ENCODE peak calls at places on chromosomes 5 and 9, in four cellular contexts. One of them, this sample, is unnamed.

GRCh38 chr5:142611154-142611553 is 74.7 kb downstream of the FGF1 start:
- DNase-seq in testis: peak; percentile 86
- DNase-seq in stomach: peak; percentile 75
- DNase-seq in GM12892: peak; percentile 19
- DNase-seq in this sample: peak; percentile 73

GRCh38 chr5:1508679-1509290 is 15.0 kb downstream of the LPCAT1 start:
- DNase-seq in testis: no peak
- DNase-seq in stomach: no peak
- DNase-seq in GM12892: no peak
- DNase-seq in this sample: peak; percentile 27

GRCh38 chr9:37476930-37477329 is 8.8 kb upstream of the POLR1E start:
- DNase-seq in testis: no peak
- DNase-seq in stomach: no peak
- DNase-seq in GM12892: no peak
- DNase-seq in this sample: no peak

GRCh38 chr5:98768160-98769005 is 5.1 kb upstream of the RGMB start:
- DNase-seq in testis: peak; percentile 55
- DNase-seq in stomach: peak; percentile 37
- DNase-seq in GM12892: no peak
- DNase-seq in this sample: peak; percentile 33

GRCh38 chr9:4381744-4382143 is 81.9 kb upstream of the GLIS3 start:
- DNase-seq in testis: no peak
- DNase-seq in stomach: no peak
- DNase-seq in GM12892: no peak
- DNase-seq in this sample: no peak

GRCh38 chr5:119453045-119453383 is 717 bp downstream of the HSD17B4 start:
- DNase-seq in testis: peak; percentile 41
- DNase-seq in stomach: peak; percentile 56
- DNase-seq in GM12892: peak; percentile 13
- DNase-seq in this sample: peak; percentile 77

GRCh38 chr5:32506251-32506661 is 61.7 kb upstream of the ZFR start:
- DNase-seq in testis: peak; percentile 58
- DNase-seq in stomach: no peak
- DNase-seq in GM12892: no peak
- DNase-seq in this sample: no peak

GRCh38 chr9:126169736-126170135 is 156.9 kb upstream of the MVB12B start:
- DNase-seq in testis: no peak
- DNase-seq in stomach: peak; percentile 2
- DNase-seq in GM12892: no peak
- DNase-seq in this sample: no peak

GRCh38 chr5:14036947-14037346 is 92.5 kb upstream of the DNAH5 start:
- DNase-seq in testis: no peak
- DNase-seq in stomach: no peak
- DNase-seq in GM12892: no peak
- DNase-seq in this sample: no peak

GRCh38 chr5:128537306-128537998 is 593 bp downstream of the FBN2 start:
- DNase-seq in testis: peak; percentile 30
- DNase-seq in stomach: no peak
- DNase-seq in GM12892: no peak
- DNase-seq in this sample: no peak

GRCh38 chr9:130888146-130888885 is 8.3 kb downstream of the QRFP start:
- DNase-seq in testis: no peak
- DNase-seq in stomach: no peak
- DNase-seq in GM12892: no peak
- DNase-seq in this sample: no peak

GRCh38 chr5:37921452-37921851 is 81.6 kb upstream of the GDNF start:
- DNase-seq in testis: no peak
- DNase-seq in stomach: no peak
- DNase-seq in GM12892: no peak
- DNase-seq in this sample: no peak

GRCh38 chr5:83516361-83516760 is 44.8 kb downstream of the VCAN start:
- DNase-seq in testis: no peak
- DNase-seq in stomach: no peak
- DNase-seq in GM12892: no peak
- DNase-seq in this sample: no peak

GRCh38 chr5:144356489-144356888 is 185.8 kb downstream of the KCTD16 start:
- DNase-seq in testis: no peak
- DNase-seq in stomach: no peak
- DNase-seq in GM12892: no peak
- DNase-seq in this sample: no peak

GRCh38 chr9:122835313-122835731 is 6.9 kb upstream of the PDCL start:
- DNase-seq in testis: no peak
- DNase-seq in stomach: no peak
- DNase-seq in GM12892: no peak
- DNase-seq in this sample: no peak

GRCh38 chr9:104090578-104090977 is 3.5 kb upstream of the SMC2 start:
- DNase-seq in testis: no peak
- DNase-seq in stomach: no peak
- DNase-seq in GM12892: no peak
- DNase-seq in this sample: no peak

GRCh38 chr9:23541976-23542375 is 284.1 kb downstream of the ELAVL2 start:
- DNase-seq in testis: no peak
- DNase-seq in stomach: no peak
- DNase-seq in GM12892: no peak
- DNase-seq in this sample: no peak

GRCh38 chr5:143235423-143235822 is 168.1 kb downstream of the NR3C1 start:
- DNase-seq in testis: no peak
- DNase-seq in stomach: no peak
- DNase-seq in GM12892: no peak
- DNase-seq in this sample: no peak

GRCh38 chr5:133406208-133406607 is 206.1 kb downstream of the FSTL4 start:
- DNase-seq in testis: no peak
- DNase-seq in stomach: no peak
- DNase-seq in GM12892: no peak
- DNase-seq in this sample: no peak

GRCh38 chr9:104868303-104868686 is 59.7 kb downstream of the ABCA1 start:
- DNase-seq in testis: peak; percentile 38
- DNase-seq in stomach: no peak
- DNase-seq in GM12892: no peak
- DNase-seq in this sample: no peak

GRCh38 chr9:132169672-132170392 is 8.0 kb downstream of the NTNG2 start:
- DNase-seq in testis: peak; percentile 82
- DNase-seq in stomach: peak; percentile 59
- DNase-seq in GM12892: peak; percentile 63
- DNase-seq in this sample: no peak

GRCh38 chr5:61790678-61791077 is 458.6 kb downstream of the ZSWIM6 start:
- DNase-seq in testis: no peak
- DNase-seq in stomach: peak; percentile 37
- DNase-seq in GM12892: peak; percentile 2
- DNase-seq in this sample: no peak

GRCh38 chr5:146731909-146732659 is 146.5 kb downstream of the PPP2R2B start:
- DNase-seq in testis: no peak
- DNase-seq in stomach: no peak
- DNase-seq in GM12892: no peak
- DNase-seq in this sample: no peak

GRCh38 chr9:91423785-91424402 is at the start of gene NFIL3:
- DNase-seq in testis: peak; percentile 87
- DNase-seq in stomach: peak; percentile 87
- DNase-seq in GM12892: peak; percentile 66
- DNase-seq in this sample: peak; percentile 97
- TF ChIP-seq POLR2A in testis: no peak
- TF ChIP-seq POLR2A in stomach: no peak
- TF ChIP-seq POLR2A in GM12892: no peak
- TF ChIP-seq POLR2A in this sample: peak; percentile 87

GRCh38 chr9:87792831-87793288 is 66.9 kb downstream of the CTSL start:
- DNase-seq in testis: peak; percentile 45
- DNase-seq in stomach: peak; percentile 40
- DNase-seq in GM12892: peak; percentile 23
- DNase-seq in this sample: no peak

GRCh38 chr9:87796232-87796631 is 70.3 kb downstream of the CTSL start:
- DNase-seq in testis: no peak
- DNase-seq in stomach: no peak
- DNase-seq in GM12892: no peak
- DNase-seq in this sample: peak; percentile 37

GRCh38 chr9:87795178-87795577 is 69.3 kb downstream of the CTSL start:
- DNase-seq in testis: no peak
- DNase-seq in stomach: no peak
- DNase-seq in GM12892: no peak
- DNase-seq in this sample: no peak

GRCh38 chr9:87798276-87798833 is 72.4 kb downstream of the CTSL start:
- DNase-seq in testis: no peak
- DNase-seq in stomach: no peak
- DNase-seq in GM12892: no peak
- DNase-seq in this sample: no peak

DNA sequence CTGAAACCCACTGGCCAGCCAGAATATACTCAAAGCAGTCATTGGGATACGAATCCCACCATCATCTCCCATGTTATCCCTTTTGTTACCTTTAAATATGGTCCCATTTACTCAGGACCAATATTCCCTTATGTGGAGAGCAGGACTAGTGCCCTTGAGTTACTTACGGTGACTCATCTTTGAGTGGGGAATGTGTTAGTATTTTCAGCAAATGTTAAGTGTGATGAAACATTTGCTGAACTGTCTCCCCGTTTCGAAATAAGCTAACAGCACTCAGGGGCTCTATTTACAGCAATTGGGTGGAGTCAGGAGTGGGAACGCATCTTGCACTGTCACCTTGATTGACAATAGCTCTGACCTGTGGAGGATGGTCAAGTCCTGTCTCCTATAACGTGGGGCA is 67.4 kb downstream of the CTSL start:
- DNase-seq in testis: no peak
- DNase-seq in stomach: no peak
- DNase-seq in GM12892: no peak
- DNase-seq in this sample: no peak
- TF ChIP-seq POLR2A in testis: no peak
- TF ChIP-seq POLR2A in stomach: no peak
- TF ChIP-seq POLR2A in GM12892: no peak
- TF ChIP-seq POLR2A in this sample: no peak

GRCh38 chr9:34328983-34329832 is at the start of the genes KIF24 and NUDT2:
- DNase-seq in testis: peak; percentile 99
- DNase-seq in stomach: peak; percentile 96
- DNase-seq in GM12892: peak; percentile 77
- DNase-seq in this sample: peak; percentile 98
- TF ChIP-seq POLR2A in testis: peak; percentile 45
- TF ChIP-seq POLR2A in stomach: no peak
- TF ChIP-seq POLR2A in GM12892: peak; percentile 92
- TF ChIP-seq POLR2A in this sample: peak; percentile 70

GRCh38 chr5:172799416-172799815 is 28.4 kb upstream of the DUSP1 start:
- DNase-seq in testis: no peak
- DNase-seq in stomach: no peak
- DNase-seq in GM12892: no peak
- DNase-seq in this sample: no peak
- TF ChIP-seq POLR2A in testis: no peak
- TF ChIP-seq POLR2A in stomach: no peak
- TF ChIP-seq POLR2A in GM12892: no peak
- TF ChIP-seq POLR2A in this sample: no peak

This sample was measured in upper lobe of left lung.